ENCODE peak calls at places on chromosome 15, in six cellular contexts. Z is NB4, K is Peyer's patch, C is testis, S is heart left ventricle, D is uterus. A is an unnamed sample.

GRCh38 chr15:29115093-29115991 is 154.3 kb downstream of the NSMCE3 start:
- DNase-seq in Z (no peak), K (no peak), C (peak), S (no peak), D (no peak), A (no peak)

GRCh38 chr15:83106994-83107840 is at the start of gene TM6SF1:
- DNase-seq in Z (peak), K (no peak), C (peak), S (peak), D (no peak), A (no peak)

GRCh38 chr15:61764981-61765380 is 295.3 kb downstream of the VPS13C start:
- DNase-seq in Z (no peak), K (no peak), C (no peak), S (no peak), D (no peak), A (no peak)

GRCh38 chr15:74265046-74265639 is 29.0 kb downstream of the CCDC33 start:
- DNase-seq in Z (peak), K (no peak), C (peak), S (no peak), D (no peak), A (no peak)

GRCh38 chr15:23035964-23036566 is 3.3 kb downstream of the TUBGCP5 start:
- DNase-seq in Z (peak), K (no peak), C (peak), S (no peak), D (no peak), A (peak)

GRCh38 chr15:101596633-101597032 is 55.5 kb downstream of the TM2D3 start:
- DNase-seq in Z (no peak), K (no peak), C (no peak), S (no peak), D (no peak), A (no peak)

GRCh38 chr15:57619746-57620145 is 28.0 kb downstream of the MYZAP start:
- DNase-seq in Z (no peak), K (no peak), C (no peak), S (no peak), D (no peak), A (no peak)

GRCh38 chr15:90665288-90666134 is 51.6 kb upstream of the BLM start:
- DNase-seq in Z (peak), K (peak), C (peak), S (peak), D (peak), A (peak)

GRCh38 chr15:66673410-66674322 is 28.4 kb upstream of the SMAD6 start:
- DNase-seq in Z (peak), K (peak), C (peak), S (peak), D (no peak), A (peak)

GRCh38 chr15:23497710-23498111 is 50.7 kb upstream of the GOLGA6L2 start:
- DNase-seq in Z (peak), K (no peak), C (no peak), S (no peak), D (no peak), A (no peak)

GRCh38 chr15:81314378-81314777 is 9.6 kb downstream of the STARD5 start:
- DNase-seq in Z (no peak), K (peak), C (no peak), S (no peak), D (no peak), A (no peak)

GRCh38 chr15:70328137-70329115 is 230.7 kb upstream of the TLE3 start:
- DNase-seq in Z (peak), K (no peak), C (peak), S (peak), D (peak), A (no peak)

GRCh38 chr15:74776851-74777768 is 4.8 kb upstream of the CSK start:
- DNase-seq in Z (peak), K (no peak), C (no peak), S (no peak), D (no peak), A (no peak)

DNA sequence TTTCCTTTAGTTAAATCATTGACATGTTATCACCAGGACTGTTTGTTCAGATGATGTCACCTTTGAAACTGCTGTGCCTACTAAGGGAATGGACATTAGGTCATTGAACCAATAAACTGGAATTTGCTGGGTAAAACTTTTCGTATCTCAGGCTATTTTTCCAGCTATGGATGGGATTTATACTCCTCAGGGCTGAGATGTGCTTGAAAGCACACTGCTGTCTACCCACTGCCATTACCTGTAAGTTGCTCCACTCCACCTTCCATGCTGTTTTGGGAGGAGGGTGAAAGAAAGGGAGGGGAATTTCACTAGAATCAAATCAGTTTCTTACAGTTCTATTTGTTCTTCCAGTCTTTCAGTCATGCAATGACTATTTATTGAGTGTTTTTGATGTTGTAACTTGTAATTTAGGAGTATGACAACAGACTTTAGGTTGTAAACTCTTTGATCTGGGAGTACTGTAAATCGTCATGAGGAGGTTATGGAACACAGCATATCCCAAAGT is 11.3 kb downstream of the EHD4 start:
- DNase-seq in Z (no peak), K (no peak), C (no peak), S (no peak), D (no peak), A (no peak)
- TF ChIP-seq POLR2A in Z (no peak), K (no peak), C (no peak), S (no peak), D (no peak), A (no peak)

GRCh38 chr15:52709172-52709979 is 30.2 kb upstream of the ATOSA start:
- DNase-seq in Z (peak), K (peak), C (no peak), S (no peak), D (no peak), A (no peak)
- TF ChIP-seq POLR2A in Z (no peak), K (no peak), C (no peak), S (no peak), D (no peak), A (no peak)

DNA sequence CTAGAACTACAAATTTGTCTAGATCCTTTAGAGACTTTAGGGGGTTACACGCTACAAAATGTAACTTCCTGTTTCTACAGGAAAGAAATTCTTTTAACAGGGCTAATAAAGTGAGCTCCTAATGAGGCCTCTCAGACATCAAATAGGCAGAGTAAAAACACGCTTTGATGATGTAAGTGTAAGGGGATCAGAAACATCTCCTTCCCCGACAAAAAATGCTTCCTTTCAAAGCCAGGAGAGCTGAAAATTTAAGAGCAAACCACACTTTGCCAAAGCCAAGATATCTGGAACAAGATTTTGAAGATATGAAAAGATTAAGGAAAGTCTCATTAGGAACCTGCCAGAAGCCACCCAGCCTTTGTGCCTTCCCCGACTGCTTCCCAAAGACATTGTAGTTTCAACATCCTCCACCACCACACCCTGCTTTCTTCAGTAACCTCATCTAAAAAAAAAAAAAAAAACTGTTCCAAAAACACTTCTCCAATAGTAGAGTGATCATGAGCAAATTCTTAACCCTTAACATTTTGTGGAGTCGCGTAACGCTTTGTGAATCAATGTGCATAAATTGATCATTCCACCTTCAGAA is 505.0 kb upstream of the THBS1 start:
- DNase-seq in Z (peak), K (no peak), C (no peak), S (no peak), D (no peak), A (no peak)
- TF ChIP-seq POLR2A in Z (no peak), K (no peak), C (no peak), S (no peak), D (no peak), A (no peak)

DNA sequence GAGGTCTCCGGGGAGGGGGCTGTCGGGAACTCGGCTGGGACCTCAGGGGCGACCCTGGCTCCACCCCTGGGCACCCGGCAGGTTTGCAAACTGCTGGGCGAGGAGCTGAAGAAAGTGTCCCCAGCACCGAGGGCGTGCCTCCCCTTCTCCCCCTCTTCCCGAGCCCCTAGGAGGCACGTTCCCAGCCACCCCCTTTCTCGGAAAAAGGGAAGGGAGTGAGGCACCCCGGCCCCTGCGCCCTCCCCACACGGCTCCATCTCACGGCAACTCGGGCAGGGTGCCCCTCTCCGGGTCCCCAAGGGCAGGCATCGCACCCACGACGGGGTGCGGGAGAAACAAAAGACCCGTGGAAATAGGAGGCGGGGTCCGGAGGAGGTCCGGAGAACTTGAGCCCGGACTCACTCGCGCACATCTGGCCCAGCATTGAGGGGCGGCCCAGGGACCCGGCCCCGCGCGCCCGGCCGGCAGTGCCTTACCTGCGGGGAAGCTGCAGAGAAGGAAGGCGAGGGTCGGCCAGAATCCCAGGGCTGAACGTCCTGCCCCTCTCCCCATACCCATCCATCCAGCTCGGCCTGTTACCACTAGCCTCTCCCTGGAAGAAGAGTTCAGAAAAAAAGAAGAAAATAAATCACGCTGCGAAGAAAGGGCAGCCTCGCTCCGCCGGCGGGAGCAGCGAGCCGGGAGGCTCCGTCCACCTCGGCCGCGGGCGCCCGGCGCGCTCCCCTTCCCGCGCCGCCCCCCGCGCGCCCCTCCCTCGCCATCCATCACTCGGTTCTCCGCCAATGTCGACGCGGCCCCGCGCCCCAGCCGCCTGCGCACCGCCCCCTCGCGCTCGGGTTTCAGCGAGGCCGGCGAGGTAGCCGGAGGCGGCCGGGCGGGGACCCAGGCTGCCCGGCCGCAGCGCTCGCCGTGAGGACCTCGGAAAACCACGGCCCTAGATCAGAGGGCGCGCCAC is 16.3 kb downstream of the RGMA start:
- DNase-seq in Z (peak), K (no peak), C (peak), S (peak), D (peak), A (peak)
- TF ChIP-seq POLR2A in Z (no peak), K (no peak), C (no peak), S (peak), D (peak), A (peak)

GRCh38 chr15:58749532-58750337 is at the start of gene ADAM10:
- DNase-seq in Z (peak), K (peak), C (peak), S (peak), D (peak), A (peak)
- TF ChIP-seq POLR2A in Z (peak), K (peak), C (peak), S (peak), D (peak), A (peak)

GRCh38 chr15:40906101-40906946 is 12.1 kb downstream of the VPS18 start:
- DNase-seq in Z (peak), K (peak), C (peak), S (peak), D (peak), A (peak)

GRCh38 chr15:40908095-40908494 is 13.8 kb downstream of the VPS18 start:
- DNase-seq in Z (no peak), K (peak), C (no peak), S (no peak), D (no peak), A (no peak)

GRCh38 chr15:40904552-40905201 is 10.4 kb downstream of the VPS18 start:
- DNase-seq in Z (no peak), K (no peak), C (no peak), S (no peak), D (no peak), A (no peak)

GRCh38 chr15:40909662-40910625 is 15.7 kb downstream of the VPS18 start:
- DNase-seq in Z (peak), K (no peak), C (no peak), S (no peak), D (no peak), A (no peak)

GRCh38 chr15:40906947-40907802 is 12.9 kb downstream of the VPS18 start:
- DNase-seq in Z (no peak), K (peak), C (no peak), S (peak), D (no peak), A (no peak)
- TF ChIP-seq POLR2A in Z (no peak), K (peak), C (no peak), S (no peak), D (peak), A (no peak)

GRCh38 chr15:85380860-85381535 is 595 bp downstream of the AKAP13 start:
- DNase-seq in Z (no peak), K (peak), C (peak), S (no peak), D (no peak), A (no peak)
- TF ChIP-seq POLR2A in Z (no peak), K (no peak), C (no peak), S (no peak), D (no peak), A (no peak)

DNA sequence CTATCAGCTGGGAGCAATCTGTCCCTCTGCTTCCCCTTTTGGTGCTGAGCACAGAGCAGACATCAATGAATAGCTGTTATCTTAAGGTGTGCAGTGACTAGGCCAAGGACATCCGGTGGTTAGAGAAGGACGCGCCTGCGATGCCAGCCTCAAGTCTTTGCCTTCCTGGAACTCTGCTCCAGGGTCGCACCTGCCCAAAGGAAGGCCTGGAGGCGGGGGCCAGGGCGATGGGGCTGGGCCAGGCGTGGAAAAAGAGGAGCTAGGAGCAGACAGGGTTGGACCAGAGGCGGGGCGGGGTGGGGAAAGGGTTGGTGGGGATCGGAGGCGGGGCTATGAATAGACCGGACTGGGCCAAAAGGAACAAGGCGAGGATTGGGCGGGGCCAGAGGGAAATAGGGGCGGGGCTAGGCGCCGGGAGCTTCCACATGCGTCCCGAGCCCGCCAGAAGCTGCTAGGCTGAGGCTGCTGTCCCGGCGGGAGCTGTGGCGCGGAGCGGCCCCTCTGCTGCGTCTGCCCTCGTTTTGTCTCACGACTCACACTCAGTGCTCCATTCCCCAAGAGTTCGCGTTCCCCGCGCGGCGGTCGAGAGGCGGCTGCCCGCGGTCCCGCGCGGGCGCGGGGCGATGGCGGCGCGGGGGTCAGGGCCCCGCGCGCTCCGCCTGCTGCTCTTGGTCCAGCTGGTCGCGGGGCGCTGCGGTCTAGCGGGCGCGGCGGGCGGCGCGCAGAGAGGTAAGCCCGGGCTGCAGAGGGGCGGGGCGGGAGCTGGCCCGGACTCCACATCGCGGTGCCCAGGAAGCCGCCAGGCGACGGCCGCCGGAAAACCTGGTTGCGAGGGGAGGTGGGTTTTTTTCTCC is at the start of gene CHRNA5:
- DNase-seq in Z (peak), K (peak), C (peak), S (peak), D (peak), A (peak)
- TF ChIP-seq POLR2A in Z (peak), K (no peak), C (no peak), S (no peak), D (peak), A (peak)